ENCODE peak calls at places on chromosomes 7 and 10, in six cellular contexts. One of them, this sample, is unnamed.

GRCh38 chr7:2488272-2488645 is 12.1 kb upstream of the GRIFIN start:
- DNase-seq in heart left ventricle: peak; percentile 64
- DNase-seq in GM23248: peak; percentile 82
- DNase-seq in H1: no peak
- DNase-seq in GM12878: no peak
- DNase-seq in HCT116: no peak
- DNase-seq in this sample: no peak

GRCh38 chr7:102061981-102062390 is 224.7 kb upstream of the SH2B2 start:
- DNase-seq in heart left ventricle: no peak
- DNase-seq in GM23248: no peak
- DNase-seq in H1: no peak
- DNase-seq in GM12878: peak; percentile 82
- DNase-seq in HCT116: no peak
- DNase-seq in this sample: no peak

GRCh38 chr10:77564781-77565589 is 72.6 kb downstream of the KCNMA1 start:
- DNase-seq in heart left ventricle: no peak
- DNase-seq in GM23248: peak; percentile 77
- DNase-seq in H1: peak; percentile 77
- DNase-seq in GM12878: no peak
- DNase-seq in HCT116: no peak
- DNase-seq in this sample: peak; percentile 37

GRCh38 chr7:98211221-98211675 is at the start of gene BHLHA15:
- DNase-seq in heart left ventricle: peak; percentile 64
- DNase-seq in GM23248: peak; percentile 17
- DNase-seq in H1: no peak
- DNase-seq in GM12878: no peak
- DNase-seq in HCT116: no peak
- DNase-seq in this sample: no peak

GRCh38 chr7:145152589-145152988 is 316.7 kb upstream of the TPK1 start:
- DNase-seq in heart left ventricle: no peak
- DNase-seq in GM23248: no peak
- DNase-seq in H1: no peak
- DNase-seq in GM12878: no peak
- DNase-seq in HCT116: no peak
- DNase-seq in this sample: no peak

GRCh38 chr7:55964261-55964801 is at the start of gene NIPSNAP2:
- DNase-seq in heart left ventricle: no peak
- DNase-seq in GM23248: peak; percentile 79
- DNase-seq in H1: peak; percentile 82
- DNase-seq in GM12878: no peak
- DNase-seq in HCT116: peak; percentile 15
- DNase-seq in this sample: no peak

GRCh38 chr10:114273910-114274309 is 34.9 kb downstream of the VWA2 start:
- DNase-seq in heart left ventricle: peak; percentile 27
- DNase-seq in GM23248: no peak
- DNase-seq in H1: no peak
- DNase-seq in GM12878: no peak
- DNase-seq in HCT116: no peak
- DNase-seq in this sample: no peak

GRCh38 chr7:36514289-36515243 is 124.9 kb downstream of the ANLN start:
- DNase-seq in heart left ventricle: no peak
- DNase-seq in GM23248: no peak
- DNase-seq in H1: no peak
- DNase-seq in GM12878: no peak
- DNase-seq in HCT116: no peak
- DNase-seq in this sample: no peak

GRCh38 chr7:11416641-11417040 is 415.4 kb downstream of the THSD7A start:
- DNase-seq in heart left ventricle: no peak
- DNase-seq in GM23248: no peak
- DNase-seq in H1: no peak
- DNase-seq in GM12878: no peak
- DNase-seq in HCT116: no peak
- DNase-seq in this sample: no peak

GRCh38 chr10:71089162-71089561 is 123.2 kb upstream of the UNC5B start:
- DNase-seq in heart left ventricle: no peak
- DNase-seq in GM23248: no peak
- DNase-seq in H1: peak; percentile 23
- DNase-seq in GM12878: no peak
- DNase-seq in HCT116: no peak
- DNase-seq in this sample: no peak

GRCh38 chr7:50649259-50649885 is 84.2 kb upstream of the DDC start:
- DNase-seq in heart left ventricle: no peak
- DNase-seq in GM23248: no peak
- DNase-seq in H1: no peak
- DNase-seq in GM12878: no peak
- DNase-seq in HCT116: no peak
- DNase-seq in this sample: no peak

GRCh38 chr10:74923556-74923955 is 97.2 kb downstream of the KAT6B start:
- DNase-seq in heart left ventricle: no peak
- DNase-seq in GM23248: peak; percentile 32
- DNase-seq in H1: no peak
- DNase-seq in GM12878: no peak
- DNase-seq in HCT116: no peak
- DNase-seq in this sample: no peak

GRCh38 chr10:29174389-29174788 is 114.5 kb upstream of the LYZL1 start:
- DNase-seq in heart left ventricle: no peak
- DNase-seq in GM23248: no peak
- DNase-seq in H1: no peak
- DNase-seq in GM12878: no peak
- DNase-seq in HCT116: peak; percentile 4
- DNase-seq in this sample: peak; percentile 17

GRCh38 chr10:133399123-133399601 is 5.2 kb downstream of the MTG1 start:
- DNase-seq in heart left ventricle: peak; percentile 56
- DNase-seq in GM23248: no peak
- DNase-seq in H1: no peak
- DNase-seq in GM12878: no peak
- DNase-seq in HCT116: no peak
- DNase-seq in this sample: no peak
- H3K36me3 ChIP-seq in heart left ventricle: peaks cover 82% of the 10 kb centered on the region
- H3K36me3 ChIP-seq in GM23248: peaks cover 7% of the 10 kb centered on the region
- H3K36me3 ChIP-seq in H1: peaks cover 64% of the 10 kb centered on the region
- H3K36me3 ChIP-seq in GM12878: peaks cover 15% of the 10 kb centered on the region
- H3K36me3 ChIP-seq in HCT116: peaks cover 7% of the 10 kb centered on the region
- H3K36me3 ChIP-seq in this sample: peaks cover 33% of the 10 kb centered on the region

GRCh38 chr7:149615690-149616270 is 118.2 kb upstream of the ZNF746 start:
- DNase-seq in heart left ventricle: no peak
- DNase-seq in GM23248: no peak
- DNase-seq in H1: peak; percentile 49
- DNase-seq in GM12878: no peak
- DNase-seq in HCT116: no peak
- DNase-seq in this sample: no peak
- H3K36me3 ChIP-seq in heart left ventricle: peaks cover 98% of the 10 kb centered on the region
- H3K36me3 ChIP-seq in GM23248: peaks cover 26% of the 10 kb centered on the region
- H3K36me3 ChIP-seq in H1: peaks cover 73% of the 10 kb centered on the region
- H3K36me3 ChIP-seq in GM12878: peaks cover 30% of the 10 kb centered on the region
- H3K36me3 ChIP-seq in HCT116: peaks cover 45% of the 10 kb centered on the region
- H3K36me3 ChIP-seq in this sample: peaks cover 54% of the 10 kb centered on the region

DNA sequence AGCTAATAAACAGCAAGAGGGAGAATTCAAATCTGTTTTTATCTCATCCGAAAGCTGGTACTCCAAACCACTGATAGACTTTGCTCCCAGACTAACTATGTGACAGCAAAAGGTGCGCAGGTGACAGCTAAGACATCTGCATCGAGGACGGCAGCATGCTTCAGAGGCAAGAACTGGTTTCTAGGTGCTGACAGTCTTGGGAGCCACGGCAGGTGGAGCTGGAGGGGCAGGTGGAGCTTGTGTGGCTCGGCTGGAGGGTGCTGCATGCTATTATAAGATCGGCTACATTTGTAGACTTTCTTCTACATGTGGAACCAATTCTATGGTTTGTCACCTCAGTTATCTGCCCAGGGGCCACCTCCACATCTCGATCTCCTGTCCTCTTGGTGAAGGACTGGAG is 21.8 kb upstream of the MMP21 start:
- DNase-seq in heart left ventricle: no peak
- DNase-seq in GM23248: no peak
- DNase-seq in H1: no peak
- DNase-seq in GM12878: no peak
- DNase-seq in HCT116: no peak
- DNase-seq in this sample: no peak
- H3K36me3 ChIP-seq in heart left ventricle: peaks cover 69% of the 10 kb centered on the region
- H3K36me3 ChIP-seq in GM23248: no peaks in the 10 kb centered on the region
- H3K36me3 ChIP-seq in H1: peaks cover 22% of the 10 kb centered on the region
- H3K36me3 ChIP-seq in GM12878: peaks cover 2% of the 10 kb centered on the region
- H3K36me3 ChIP-seq in HCT116: no peaks in the 10 kb centered on the region
- H3K36me3 ChIP-seq in this sample: peaks cover 3% of the 10 kb centered on the region

GRCh38 chr10:48937796-48938195 is 1.8 kb downstream of the LRRC18 start:
- DNase-seq in heart left ventricle: no peak
- DNase-seq in GM23248: no peak
- DNase-seq in H1: no peak
- DNase-seq in GM12878: no peak
- DNase-seq in HCT116: no peak
- DNase-seq in this sample: no peak
- H3K36me3 ChIP-seq in heart left ventricle: no peaks in the 10 kb centered on the region
- H3K36me3 ChIP-seq in GM23248: no peaks in the 10 kb centered on the region
- H3K36me3 ChIP-seq in H1: no peaks in the 10 kb centered on the region
- H3K36me3 ChIP-seq in GM12878: peaks cover 6% of the 10 kb centered on the region
- H3K36me3 ChIP-seq in HCT116: no peaks in the 10 kb centered on the region
- H3K36me3 ChIP-seq in this sample: no peaks in the 10 kb centered on the region

GRCh38 chr7:19958309-19958896 is 185.0 kb upstream of the TMEM196 start:
- DNase-seq in heart left ventricle: no peak
- DNase-seq in GM23248: peak; percentile 95
- DNase-seq in H1: no peak
- DNase-seq in GM12878: no peak
- DNase-seq in HCT116: peak; percentile 95
- DNase-seq in this sample: peak; percentile 99

DNA sequence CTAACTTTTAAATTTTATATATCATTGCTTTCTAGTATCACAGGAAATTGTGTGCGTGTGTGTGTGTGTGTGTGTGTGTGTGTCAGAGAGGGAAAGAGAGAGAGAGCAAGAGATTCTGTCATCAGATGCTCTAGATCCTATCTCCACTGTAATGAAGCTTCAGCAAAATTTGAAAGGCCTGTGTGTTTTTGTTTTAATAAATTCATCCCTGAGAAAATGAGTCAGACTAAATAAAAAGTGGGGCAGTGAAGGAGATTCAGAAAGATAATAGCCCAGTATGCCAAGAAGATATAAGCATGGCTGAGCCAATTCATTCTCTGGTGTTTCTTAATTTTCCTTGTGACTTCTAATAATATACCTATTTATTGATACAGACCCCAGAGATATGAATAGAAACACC is 184.2 kb upstream of the TMEM196 start:
- DNase-seq in heart left ventricle: no peak
- DNase-seq in GM23248: peak; percentile 81
- DNase-seq in H1: no peak
- DNase-seq in GM12878: no peak
- DNase-seq in HCT116: no peak
- DNase-seq in this sample: peak; percentile 39
- H3K36me3 ChIP-seq in heart left ventricle: no peaks in the 10 kb centered on the region
- H3K36me3 ChIP-seq in GM23248: no peaks in the 10 kb centered on the region
- H3K36me3 ChIP-seq in H1: peaks cover 76% of the 10 kb centered on the region
- H3K36me3 ChIP-seq in GM12878: no peaks in the 10 kb centered on the region
- H3K36me3 ChIP-seq in HCT116: peaks cover 11% of the 10 kb centered on the region
- H3K36me3 ChIP-seq in this sample: no peaks in the 10 kb centered on the region

This sample was measured in bronchial epithelial cell.